ENCODE peak calls at places on chromosome 20, in ten cellular contexts. X is transverse colon, E is stomach, V is upper lobe of left lung, M is HepG2, W is HCT116, S is breast epithelium, B is vagina, I is esophagus muscularis mucosa, J is sigmoid colon. Q is an unnamed sample.

GRCh38 chr20:18324596-18325089 is 36.3 kb downstream of the ZNF133 start:
- DNase-seq in X (no peak), E (no peak), V (no peak), M (peak; percentile 69), W (no peak), S (no peak), B (no peak), I (no peak), J (no peak), Q (no peak)

GRCh38 chr20:14055127-14055742 is 59.9 kb downstream of the MACROD2 start:
- DNase-seq in X (no peak), E (no peak), V (no peak), M (peak; percentile 77), W (peak; percentile 48), S (no peak), B (no peak), I (no peak), J (no peak), Q (no peak)

GRCh38 chr20:21557246-21557982 is 43.5 kb upstream of the NKX2-2 start:
- DNase-seq in X (no peak), E (no peak), V (peak; percentile 46), M (no peak), W (no peak), S (no peak), B (no peak), I (no peak), J (no peak), Q (no peak)

GRCh38 chr20:51220293-51220706 is 197.4 kb upstream of the KCNG1 start:
- DNase-seq in X (peak; percentile 51), E (peak; percentile 30), V (peak; percentile 91), M (peak; percentile 23), W (no peak), S (no peak), B (no peak), I (no peak), J (no peak), Q (peak; percentile 36)

GRCh38 chr20:25761596-25761995 is 64.9 kb upstream of the ZNF337 start:
- DNase-seq in X (no peak), E (no peak), V (no peak), M (no peak), W (no peak), S (no peak), B (no peak), I (no peak), J (no peak), Q (no peak)

GRCh38 chr20:19699132-19699971 is 58.7 kb upstream of the RIN2 start:
- DNase-seq in X (no peak), E (no peak), V (no peak), M (no peak), W (peak; percentile 10), S (no peak), B (no peak), I (no peak), J (no peak), Q (no peak)

GRCh38 chr20:37647946-37648345 is 45.9 kb upstream of the CTNNBL1 start:
- DNase-seq in X (no peak), E (no peak), V (no peak), M (no peak), W (no peak), S (no peak), B (no peak), I (no peak), J (no peak), Q (no peak)

GRCh38 chr20:21521596-21522478 is 8.0 kb upstream of the NKX2-2 start:
- DNase-seq in X (no peak), E (no peak), V (peak; percentile 69), M (no peak), W (no peak), S (peak; percentile 7), B (no peak), I (no peak), J (no peak), Q (no peak)

GRCh38 chr20:32737371-32738223 is 5.7 kb downstream of the COMMD7 start:
- DNase-seq in X (no peak), E (no peak), V (no peak), M (no peak), W (no peak), S (no peak), B (no peak), I (no peak), J (no peak), Q (no peak)

GRCh38 chr20:32135983-32136515 is 26.5 kb downstream of the TM9SF4 start:
- DNase-seq in X (no peak), E (no peak), V (no peak), M (no peak), W (no peak), S (no peak), B (no peak), I (no peak), J (no peak), Q (no peak)

GRCh38 chr20:48690888-48691287 is 136.9 kb downstream of the PREX1 start:
- DNase-seq in X (peak; percentile 78), E (no peak), V (no peak), M (no peak), W (no peak), S (no peak), B (no peak), I (no peak), J (no peak), Q (no peak)
- TF ChIP-seq POLR2AphosphoS5 in X (peak; percentile 40), E (no peak), V (no peak), M (no peak), W (no peak), S (no peak), B (no peak), I (no peak), J (no peak), Q (no peak)

GRCh38 chr20:46089076-46089337 is 755 bp downstream of the NCOA5 start:
- DNase-seq in X (no peak), E (no peak), V (no peak), M (peak; percentile 15), W (no peak), S (peak; percentile 26), B (no peak), I (no peak), J (no peak), Q (no peak)

GRCh38 chr20:46090095-46090388 is 280 bp upstream of the NCOA5 start:
- DNase-seq in X (no peak), E (no peak), V (no peak), M (no peak), W (no peak), S (no peak), B (no peak), I (no peak), J (no peak), Q (no peak)

GRCh38 chr20:46088409-46089075 is 1.2 kb downstream of the NCOA5 start:
- DNase-seq in X (no peak), E (no peak), V (no peak), M (peak; percentile 63), W (no peak), S (no peak), B (no peak), I (no peak), J (no peak), Q (no peak)

GRCh38 chr20:46087161-46087560 is 2.6 kb downstream of the NCOA5 start:
- DNase-seq in X (no peak), E (no peak), V (no peak), M (peak; percentile 21), W (no peak), S (no peak), B (no peak), I (no peak), J (no peak), Q (no peak)

DNA sequence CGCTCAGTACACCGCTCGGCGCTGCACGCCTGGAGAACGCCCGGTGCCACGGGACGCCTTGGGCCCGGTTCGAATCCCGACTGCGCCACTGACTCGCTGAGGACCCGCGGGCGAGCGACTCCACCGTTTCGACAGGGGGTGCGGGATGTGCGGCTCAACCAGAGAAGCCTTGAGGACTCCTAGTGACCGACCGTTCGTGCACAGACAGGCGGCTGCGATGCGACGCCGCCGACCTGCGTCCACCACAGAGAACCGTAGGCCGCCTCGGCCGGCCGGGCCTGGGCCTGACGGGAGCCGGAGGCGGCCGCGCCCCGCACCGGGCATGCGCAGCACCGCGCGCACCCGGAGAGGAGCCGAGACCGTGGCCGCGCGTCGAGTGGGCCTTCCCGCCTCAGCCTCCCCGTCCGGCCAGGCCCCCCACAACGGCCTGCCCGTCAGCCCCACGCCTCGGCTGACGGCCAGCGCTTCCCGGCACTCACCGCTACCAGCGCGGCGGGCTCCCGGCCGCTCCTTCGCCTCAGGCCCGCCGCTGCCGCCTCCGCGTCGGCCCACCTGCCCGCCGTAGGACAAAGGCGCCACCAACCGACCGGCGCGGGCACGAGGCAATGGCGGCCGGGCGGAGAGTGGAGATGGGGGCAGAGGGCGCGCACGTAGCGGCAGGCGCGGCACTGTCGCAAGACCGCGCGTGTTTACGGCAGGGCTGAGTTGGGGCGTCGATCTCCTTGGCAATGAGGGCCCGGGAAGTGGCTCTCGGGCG is at the start of gene NCOA5:
- DNase-seq in X (peak; percentile 96), E (peak; percentile 95), V (peak; percentile 99), M (peak; percentile 95), W (peak; percentile 88), S (peak; percentile 95), B (no peak), I (peak; percentile 98), J (peak; percentile 98), Q (peak; percentile 90)
- TF ChIP-seq POLR2A in X (peak; percentile 85), E (peak; percentile 54), V (peak; percentile 47), M (peak; percentile 94), W (peak; percentile 89), S (peak; percentile 61), B (no peak), I (peak; percentile 76), J (peak; percentile 43), Q (peak; percentile 92)

DNA sequence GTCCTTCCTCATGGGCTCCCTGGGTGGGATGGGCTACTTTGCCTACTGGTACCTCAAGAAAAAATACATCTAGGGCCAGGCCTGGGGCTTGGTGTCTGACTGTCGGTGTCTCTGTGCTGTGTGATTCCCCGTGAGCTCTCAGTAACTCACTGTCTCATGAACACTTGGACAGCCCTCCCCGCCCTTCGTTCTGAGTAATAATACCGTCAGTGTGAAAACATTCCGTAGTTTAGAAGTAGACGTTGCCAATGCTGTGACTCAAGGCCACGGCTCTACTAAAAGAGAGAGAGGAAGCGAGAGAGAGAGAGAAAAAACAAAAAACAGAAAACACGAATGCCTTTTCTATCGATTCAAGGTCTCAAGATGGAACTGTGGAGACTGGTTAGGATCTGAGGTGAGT is 31.8 kb downstream of the FITM2 start:
- DNase-seq in X (no peak), E (no peak), V (no peak), M (no peak), W (no peak), S (no peak), B (no peak), I (no peak), J (no peak), Q (no peak)
- TF ChIP-seq POLR2AphosphoS5 in X (no peak), E (no peak), V (no peak), M (no peak), W (no peak), S (no peak), B (no peak), I (no peak), J (no peak), Q (no peak)

DNA sequence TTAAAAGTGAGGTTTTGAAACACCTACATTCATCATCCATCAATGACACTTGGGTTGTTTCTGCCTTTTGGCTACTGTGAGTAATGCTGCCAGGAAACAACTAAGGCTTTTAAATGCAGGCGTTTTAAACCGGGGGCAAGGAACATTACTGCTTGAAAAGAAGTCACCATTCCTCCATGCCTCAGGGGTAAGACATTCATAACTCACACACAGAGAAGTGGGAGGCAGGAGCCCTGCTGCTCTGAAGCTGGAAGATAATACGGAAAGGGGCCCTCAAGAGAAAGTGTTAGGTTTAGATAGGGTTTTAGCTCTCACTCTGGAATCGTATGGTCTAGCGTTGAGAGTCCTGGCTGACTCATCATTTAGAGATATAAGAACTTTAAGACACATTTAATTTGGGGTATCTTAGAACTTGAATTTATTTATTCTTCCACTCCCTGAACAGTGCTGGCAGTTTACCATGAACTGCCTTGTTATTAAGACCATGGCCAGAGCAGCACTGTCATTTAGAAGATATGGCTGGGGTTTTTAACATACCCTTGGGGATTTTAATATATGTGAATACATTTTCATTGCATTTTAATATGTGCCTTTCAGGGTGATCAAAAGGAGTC is 1.8 kb downstream of the TUBB1 start:
- DNase-seq in X (no peak), E (no peak), V (no peak), M (no peak), W (no peak), S (no peak), B (no peak), I (no peak), J (no peak), Q (no peak)
- TF ChIP-seq POLR2A in X (no peak), E (no peak), V (no peak), M (no peak), W (no peak), S (no peak), B (no peak), I (no peak), J (no peak), Q (no peak)